ENCODE peak calls at places on chromosomes 4 and X, in seven cellular contexts. T, I, R, B, C, X and O are unnamed samples.
A peak's percentile ranks its signal among the peaks of the same experiment; 100 is the strongest.

GRCh38 chr4:25970241-25970675 is 56.2 kb downstream of the SMIM20 start:
- DNase-seq in T (no peak), I (no peak), X (no peak), C (no peak), B (no peak), R (no peak), O (no peak)

GRCh38 chr4:72909461-72909860 is 160.1 kb downstream of the COX18 start:
- DNase-seq in T (peak; percentile 4), R (no peak), C (no peak), I (peak; percentile 10), B (peak; percentile 27), X (no peak), O (peak; percentile 37)

GRCh38 chr4:19254476-19254875 is 997.2 kb upstream of the SLIT2 start:
- DNase-seq in B (no peak), I (no peak), R (no peak), T (no peak), C (no peak), X (no peak), O (no peak)

GRCh38 chrX:100979881-100980607 is 10.5 kb downstream of the ARL13A start:
- DNase-seq in B (no peak), C (no peak), R (no peak), T (no peak), X (no peak), I (peak; percentile 24), O (peak; percentile 50)

GRCh38 chr4:158166701-158167100 is 6.1 kb downstream of the GASK1B start:
- DNase-seq in B (no peak), C (no peak), I (no peak), R (no peak), T (no peak), X (no peak), O (no peak)

GRCh38 chrX:46637937-46638336 is 64.4 kb downstream of the CHST7 start:
- DNase-seq in I (no peak), B (peak; percentile 1), X (peak; percentile 60), C (no peak), R (no peak), T (no peak), O (no peak)

GRCh38 chr4:106395582-106395981 is 27.0 kb upstream of the GIMD1 start:
- DNase-seq in R (no peak), X (no peak), B (no peak), T (no peak), I (no peak), C (no peak), O (no peak)

GRCh38 chrX:108131471-108131870 is 39.9 kb downstream of the ATG4A start:
- DNase-seq in C (no peak), T (no peak), R (no peak), B (peak; percentile 13), X (no peak), I (no peak), O (no peak)

GRCh38 chr4:77284036-77284435 is 127.0 kb downstream of the CCNG2 start:
- DNase-seq in T (no peak), X (no peak), B (no peak), I (no peak), R (no peak), C (no peak), O (no peak)

GRCh38 chrX:94524867-94525266 is 850.9 kb downstream of the FAM133A start:
- DNase-seq in B (peak; percentile 0), T (peak; percentile 7), I (no peak), C (no peak), R (no peak), X (no peak), O (no peak)

DNA sequence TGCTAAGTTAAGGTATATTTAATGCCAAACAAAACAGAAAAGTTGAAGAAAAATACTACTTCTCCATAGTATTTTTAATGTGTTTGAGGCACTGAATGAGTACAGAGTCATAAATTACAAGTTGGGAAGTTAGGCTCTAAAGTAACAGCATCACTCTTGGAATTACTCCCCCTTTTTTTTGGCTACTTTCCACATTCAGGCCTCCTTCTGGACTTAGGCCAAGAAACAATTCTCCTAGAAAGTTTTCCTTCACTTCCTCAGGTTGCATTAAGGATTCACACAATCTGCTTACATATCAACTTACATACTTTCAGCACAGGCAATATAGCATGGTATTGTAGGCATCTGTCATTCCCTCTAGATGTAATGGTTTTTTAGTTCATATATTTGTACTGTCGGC is 52.1 kb downstream of the TMEM165 start:
- DNase-seq in R (no peak), I (no peak), X (no peak), B (no peak), T (no peak), C (no peak), O (no peak)
- TF ChIP-seq JUND in R (no peak), I (no peak), X (no peak), B (no peak), T (no peak), C (no peak), O (no peak)

GRCh38 chrX:119605739-119606507 is at the start of gene NKRF:
- DNase-seq in X (peak; percentile 78), T (peak; percentile 85), I (peak; percentile 82), C (peak; percentile 56), R (no peak), B (peak; percentile 96), O (peak; percentile 91)

GRCh38 chrX:119605398-119605738 is 856 bp downstream of the NKRF start:
- DNase-seq in C (no peak), R (no peak), T (peak; percentile 51), X (no peak), B (peak; percentile 28), I (peak; percentile 3), O (no peak)

GRCh38 chrX:119604778-119605177 is 1.4 kb downstream of the NKRF start:
- DNase-seq in R (no peak), X (no peak), C (no peak), B (peak; percentile 16), T (no peak), I (no peak), O (no peak)

GRCh38 chrX:119602701-119603255 is 3.4 kb downstream of the NKRF start:
- DNase-seq in I (no peak), C (no peak), B (no peak), R (no peak), X (no peak), T (no peak), O (no peak)

GRCh38 chrX:119606508-119607389 is 525 bp upstream of the NKRF start:
- DNase-seq in R (peak; percentile 79), C (no peak), X (no peak), I (no peak), T (no peak), B (no peak), O (no peak)
- TF ChIP-seq JUND in R (no peak), C (no peak), X (no peak), I (no peak), T (no peak), B (peak; percentile 25), O (no peak)

GRCh38 chr4:130486841-130487240 is 1390.9 kb downstream of the C4orf33 start:
- DNase-seq in R (no peak), I (no peak), B (no peak), T (no peak), X (no peak), C (no peak), O (no peak)
- TF ChIP-seq JUND in R (no peak), I (no peak), B (no peak), T (no peak), X (no peak), C (no peak), O (no peak)

DNA sequence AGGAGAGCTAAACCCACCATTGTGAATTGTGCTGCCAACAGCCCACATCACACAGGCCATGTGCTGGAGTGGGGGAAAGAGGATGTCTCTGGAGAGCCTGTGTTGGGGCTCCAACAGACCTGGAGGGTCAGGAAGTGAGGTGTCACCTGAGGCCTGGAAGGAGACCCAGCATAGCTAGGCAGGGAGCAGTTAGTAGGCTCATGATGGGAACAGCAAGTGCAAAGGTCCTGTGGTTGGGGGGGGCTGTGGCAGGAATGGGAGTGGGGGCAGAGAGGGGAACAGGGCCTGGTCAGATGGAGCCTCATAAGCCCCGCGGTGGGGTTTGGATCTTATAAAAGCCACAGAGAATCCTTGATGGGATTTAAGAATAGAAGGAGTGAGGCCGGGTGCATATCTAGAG is 35.9 kb upstream of the GPR78 start:
- DNase-seq in X (no peak), R (no peak), B (no peak), T (no peak), I (no peak), C (no peak), O (no peak)
- TF ChIP-seq JUND in X (no peak), R (no peak), B (no peak), T (no peak), I (no peak), C (no peak), O (no peak)

GRCh38 chr4:10115657-10116624 is 658 bp downstream of the WDR1 start:
- DNase-seq in T (peak; percentile 74), B (peak; percentile 79), C (no peak), R (peak; percentile 28), I (peak; percentile 58), X (peak; percentile 23), O (peak; percentile 66)
- TF ChIP-seq JUND in T (no peak), B (no peak), C (no peak), R (no peak), I (no peak), X (no peak), O (no peak)

GRCh38 chrX:25523574-25523973 is 507.8 kb upstream of the ARX start:
- DNase-seq in X (no peak), B (peak; percentile 2), C (peak; percentile 3), I (peak; percentile 42), T (peak; percentile 37), R (peak; percentile 6), O (peak; percentile 17)
- TF ChIP-seq JUND in X (no peak), B (no peak), C (no peak), I (no peak), T (no peak), R (no peak), O (no peak)

DNA sequence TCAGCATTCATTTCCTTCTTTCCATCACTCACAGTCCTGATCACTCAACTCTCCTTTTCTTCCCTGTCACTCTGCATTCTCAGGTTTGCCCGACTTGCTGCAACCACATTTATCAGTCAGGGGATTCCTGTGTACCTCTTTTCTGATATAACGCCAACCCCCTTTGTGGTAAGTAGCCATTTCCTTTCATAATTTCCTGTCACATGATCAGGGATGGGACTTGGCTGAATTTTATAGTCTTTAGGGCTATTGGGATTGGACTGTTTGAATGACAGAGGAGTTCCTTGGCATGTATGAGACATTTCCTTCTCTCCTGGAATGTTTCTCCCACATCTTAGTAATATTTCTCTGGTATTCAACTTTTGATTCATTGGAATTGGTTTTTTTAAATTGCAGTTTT is 11.0 kb downstream of the PGM2 start:
- DNase-seq in R (no peak), T (no peak), C (no peak), B (no peak), I (no peak), X (no peak), O (no peak)
- TF ChIP-seq JUND in R (no peak), T (no peak), C (no peak), B (no peak), I (no peak), X (no peak), O (no peak)